ENCODE peak calls at places on chromosome 12, in eight cellular contexts. J is GM20000; V is IMR-90; T is effector memory CD4-positive, alpha-beta T cell; X is activated CD4-positive, alpha-beta T cell treated with anti-CD3 and anti-CD28 coated beads, Interleukin-2, amount 50 U/mL, for 1 hour; C is neural progenitor cell; N is ureter; U is NCI-H524. R is an unnamed sample.

GRCh38 chr12:89390802-89391673 is 38.7 kb upstream of the DUSP6 start:
- DNase-seq in J (no peak), V (peak), T (no peak), X (no peak), C (no peak), N (no peak), U (no peak), R (peak)

GRCh38 chr12:6355491-6356373 is 13.9 kb upstream of the TNFRSF1A start:
- DNase-seq in J (no peak), V (no peak), T (no peak), X (no peak), C (no peak), N (no peak), U (no peak), R (no peak)

GRCh38 chr12:59787610-59788009 is 191.8 kb downstream of the SLC16A7 start:
- DNase-seq in J (no peak), V (no peak), T (no peak), X (no peak), C (no peak), N (no peak), U (no peak), R (no peak)

GRCh38 chr12:4829161-4829792 is 80.4 kb upstream of the KCNA1 start:
- DNase-seq in J (peak), V (no peak), T (no peak), X (no peak), C (no peak), N (no peak), U (no peak), R (no peak)

GRCh38 chr12:130128764-130129735 is 33.2 kb upstream of the FZD10 start:
- DNase-seq in J (no peak), V (no peak), T (no peak), X (no peak), C (no peak), N (no peak), U (no peak), R (no peak)

GRCh38 chr12:44227601-44228000 is 391.7 kb downstream of the TMEM117 start:
- DNase-seq in J (no peak), V (peak), T (no peak), X (no peak), C (no peak), N (no peak), U (no peak), R (no peak)

GRCh38 chr12:113120670-113121370 is 14.7 kb downstream of the RASAL1 start:
- DNase-seq in J (no peak), V (no peak), T (no peak), X (no peak), C (no peak), N (no peak), U (no peak), R (no peak)

GRCh38 chr12:102096855-102097254 is 23.1 kb downstream of the NUP37 start:
- DNase-seq in J (no peak), V (no peak), T (no peak), X (no peak), C (no peak), N (no peak), U (no peak), R (no peak)

GRCh38 chr12:62724947-62725447 is 210.0 kb downstream of the PPM1H start:
- DNase-seq in J (no peak), V (peak), T (no peak), X (no peak), C (peak), N (peak), U (no peak), R (peak)

GRCh38 chr12:13101854-13102375 is 1.6 kb downstream of the GSG1 start:
- DNase-seq in J (no peak), V (peak), T (peak), X (peak), C (no peak), N (no peak), U (peak), R (no peak)

GRCh38 chr12:50066402-50066801 is 9.0 kb downstream of the ASIC1 start:
- DNase-seq in J (no peak), V (peak), T (no peak), X (no peak), C (peak), N (no peak), U (no peak), R (no peak)

GRCh38 chr12:126831115-126831514 is 1435.9 kb upstream of the TMEM132C start:
- DNase-seq in J (no peak), V (no peak), T (no peak), X (no peak), C (no peak), N (no peak), U (no peak), R (no peak)

GRCh38 chr12:47870175-47870781 is 34.5 kb downstream of the VDR start:
- DNase-seq in J (no peak), V (no peak), T (no peak), X (no peak), C (peak), N (peak), U (no peak), R (no peak)

GRCh38 chr12:94174576-94174975 is 26.2 kb downstream of the PLXNC1 start:
- DNase-seq in J (peak), V (no peak), T (no peak), X (no peak), C (no peak), N (no peak), U (no peak), R (no peak)

GRCh38 chr12:69545081-69545480 is 40.2 kb upstream of the CCT2 start:
- DNase-seq in J (no peak), V (no peak), T (no peak), X (no peak), C (no peak), N (no peak), U (no peak), R (no peak)

GRCh38 chr12:119208626-119209061 is 29.9 kb downstream of the HSPB8 start:
- DNase-seq in J (no peak), V (peak), T (no peak), X (no peak), C (peak), N (peak), U (no peak), R (no peak)

GRCh38 chr12:76929499-76929898 is 50.7 kb upstream of the CSRP2 start:
- DNase-seq in J (no peak), V (no peak), T (no peak), X (no peak), C (no peak), N (no peak), U (no peak), R (no peak)

GRCh38 chr12:57452937-57453509 is 2.1 kb upstream of the INHBE start:
- DNase-seq in J (peak), V (peak), T (no peak), X (peak), C (peak), N (peak), U (peak), R (no peak)

GRCh38 chr12:88578821-88579518 is 1.3 kb downstream of the KITLG start:
- DNase-seq in J (no peak), V (no peak), T (no peak), X (no peak), C (peak), N (no peak), U (no peak), R (no peak)

GRCh38 chr12:4996714-4997113 is 47.0 kb upstream of the KCNA5 start:
- DNase-seq in J (no peak), V (no peak), T (no peak), X (no peak), C (no peak), N (no peak), U (no peak), R (no peak)

GRCh38 chr12:27552886-27553560 is 29.0 kb downstream of the PPFIBP1 start:
- DNase-seq in J (no peak), V (peak), T (no peak), X (no peak), C (no peak), N (no peak), U (no peak), R (no peak)

GRCh38 chr12:69688496-69689427 is 10.3 kb downstream of the BEST3 start:
- DNase-seq in J (no peak), V (peak), T (no peak), X (no peak), C (peak), N (peak), U (no peak), R (peak)

GRCh38 chr12:70721216-70721615 is 84.0 kb upstream of the PTPRB start:
- DNase-seq in J (no peak), V (no peak), T (no peak), X (no peak), C (no peak), N (no peak), U (no peak), R (no peak)

GRCh38 chr12:52633383-52633782 is 15.0 kb upstream of the KRT73 start:
- DNase-seq in J (no peak), V (no peak), T (no peak), X (no peak), C (no peak), N (peak), U (no peak), R (no peak)

GRCh38 chr12:54139030-54139429 is 49.8 kb downstream of the SMUG1 start:
- DNase-seq in J (no peak), V (no peak), T (no peak), X (no peak), C (no peak), N (no peak), U (no peak), R (no peak)

GRCh38 chr12:55935742-55936151 is 4.8 kb downstream of the DGKA start:
- DNase-seq in J (no peak), V (no peak), T (no peak), X (no peak), C (no peak), N (no peak), U (no peak), R (no peak)

GRCh38 chr12:130754234-130755001 is 38.3 kb upstream of the RIMBP2 start:
- DNase-seq in J (no peak), V (no peak), T (no peak), X (no peak), C (no peak), N (no peak), U (no peak), R (no peak)

GRCh38 chr12:20810487-20810886 is at the start of gene SLCO1B3:
- DNase-seq in J (no peak), V (no peak), T (no peak), X (no peak), C (no peak), N (no peak), U (no peak), R (no peak)

GRCh38 chr12:50246159-50246865 is 37.0 kb downstream of the LIMA1 start:
- DNase-seq in J (no peak), V (no peak), T (no peak), X (no peak), C (no peak), N (no peak), U (no peak), R (no peak)

GRCh38 chr12:79934309-79935020 is 432 bp downstream of the PPP1R12A start:
- DNase-seq in J (peak), V (peak), T (peak), X (no peak), C (no peak), N (peak), U (peak), R (no peak)

GRCh38 chr12:96425973-96426372 is 25.7 kb upstream of the CDK17 start:
- DNase-seq in J (no peak), V (peak), T (no peak), X (no peak), C (no peak), N (no peak), U (no peak), R (no peak)

GRCh38 chr12:51389302-51389999 is 1.8 kb downstream of the GALNT6 start:
- DNase-seq in J (peak), V (peak), T (no peak), X (peak), C (no peak), N (no peak), U (no peak), R (no peak)

GRCh38 chr12:57171668-57172067 is 24.2 kb upstream of the LRP1-AS start:
- DNase-seq in J (no peak), V (peak), T (no peak), X (no peak), C (no peak), N (no peak), U (no peak), R (no peak)